ENCODE peak calls at places on chromosomes 16 and 17, in six cellular contexts. One of them, this sample, is unnamed.

GRCh38 chr16:68275611-68276191 is 11.4 kb downstream of the SLC7A6 start:
- DNase-seq in neural progenitor cell: no peak
- DNase-seq in MCF 10A: peak
- DNase-seq in osteoblast: no peak
- DNase-seq in CD4-positive, alpha-beta T cell: peak
- DNase-seq in nephron progenitor cell: no peak
- DNase-seq in this sample: no peak

GRCh38 chr17:81253358-81254131 is 14.4 kb downstream of the NDUFAF8 start:
- DNase-seq in neural progenitor cell: peak
- DNase-seq in MCF 10A: peak
- DNase-seq in osteoblast: peak
- DNase-seq in CD4-positive, alpha-beta T cell: peak
- DNase-seq in nephron progenitor cell: peak
- DNase-seq in this sample: no peak

GRCh38 chr17:56431736-56432135 is 161.8 kb upstream of the NOG start:
- DNase-seq in neural progenitor cell: peak
- DNase-seq in MCF 10A: no peak
- DNase-seq in osteoblast: no peak
- DNase-seq in CD4-positive, alpha-beta T cell: no peak
- DNase-seq in nephron progenitor cell: no peak
- DNase-seq in this sample: no peak

GRCh38 chr17:42034059-42034458 is 14.2 kb downstream of the NKIRAS2 start:
- DNase-seq in neural progenitor cell: no peak
- DNase-seq in MCF 10A: no peak
- DNase-seq in osteoblast: no peak
- DNase-seq in CD4-positive, alpha-beta T cell: no peak
- DNase-seq in nephron progenitor cell: no peak
- DNase-seq in this sample: no peak

GRCh38 chr17:70168044-70168978 is 1.0 kb upstream of the KCNJ2 start:
- DNase-seq in neural progenitor cell: peak
- DNase-seq in MCF 10A: peak
- DNase-seq in osteoblast: peak
- DNase-seq in CD4-positive, alpha-beta T cell: no peak
- DNase-seq in nephron progenitor cell: peak
- DNase-seq in this sample: no peak

GRCh38 chr16:66223176-66223780 is 143.2 kb upstream of the CDH5 start:
- DNase-seq in neural progenitor cell: no peak
- DNase-seq in MCF 10A: peak
- DNase-seq in osteoblast: peak
- DNase-seq in CD4-positive, alpha-beta T cell: no peak
- DNase-seq in nephron progenitor cell: no peak
- DNase-seq in this sample: no peak

GRCh38 chr17:65332375-65332774 is 195.2 kb downstream of the RGS9 start:
- DNase-seq in neural progenitor cell: no peak
- DNase-seq in MCF 10A: peak
- DNase-seq in osteoblast: peak
- DNase-seq in CD4-positive, alpha-beta T cell: no peak
- DNase-seq in nephron progenitor cell: no peak
- DNase-seq in this sample: no peak

GRCh38 chr16:31265329-31266245 is 5.8 kb downstream of the ITGAM start:
- DNase-seq in neural progenitor cell: no peak
- DNase-seq in MCF 10A: peak
- DNase-seq in osteoblast: peak
- DNase-seq in CD4-positive, alpha-beta T cell: peak
- DNase-seq in nephron progenitor cell: no peak
- DNase-seq in this sample: no peak

GRCh38 chr17:76479515-76480048 is 12.2 kb downstream of the AANAT start:
- DNase-seq in neural progenitor cell: no peak
- DNase-seq in MCF 10A: no peak
- DNase-seq in osteoblast: no peak
- DNase-seq in CD4-positive, alpha-beta T cell: no peak
- DNase-seq in nephron progenitor cell: no peak
- DNase-seq in this sample: no peak

GRCh38 chr17:66957951-66958579 is 6.4 kb upstream of the CACNG4 start:
- DNase-seq in neural progenitor cell: peak
- DNase-seq in MCF 10A: no peak
- DNase-seq in osteoblast: peak
- DNase-seq in CD4-positive, alpha-beta T cell: no peak
- DNase-seq in nephron progenitor cell: no peak
- DNase-seq in this sample: no peak

GRCh38 chr17:37553357-37553966 is 55.8 kb downstream of the SYNRG start:
- DNase-seq in neural progenitor cell: no peak
- DNase-seq in MCF 10A: no peak
- DNase-seq in osteoblast: no peak
- DNase-seq in CD4-positive, alpha-beta T cell: no peak
- DNase-seq in nephron progenitor cell: no peak
- DNase-seq in this sample: no peak

GRCh38 chr17:29032798-29033197 is 10.1 kb upstream of the PIPOX start:
- DNase-seq in neural progenitor cell: peak
- DNase-seq in MCF 10A: no peak
- DNase-seq in osteoblast: no peak
- DNase-seq in CD4-positive, alpha-beta T cell: no peak
- DNase-seq in nephron progenitor cell: no peak
- DNase-seq in this sample: no peak

GRCh38 chr16:27221576-27222498 is 18.5 kb downstream of the KDM8 start:
- DNase-seq in neural progenitor cell: no peak
- DNase-seq in MCF 10A: no peak
- DNase-seq in osteoblast: peak
- DNase-seq in CD4-positive, alpha-beta T cell: no peak
- DNase-seq in nephron progenitor cell: no peak
- DNase-seq in this sample: no peak

GRCh38 chr16:56824335-56824734 is 40.7 kb upstream of the SLC12A3 start:
- DNase-seq in neural progenitor cell: peak
- DNase-seq in MCF 10A: no peak
- DNase-seq in osteoblast: no peak
- DNase-seq in CD4-positive, alpha-beta T cell: no peak
- DNase-seq in nephron progenitor cell: no peak
- DNase-seq in this sample: no peak

GRCh38 chr17:46984341-46984740 is 5.3 kb upstream of the RPRML start:
- DNase-seq in neural progenitor cell: no peak
- DNase-seq in MCF 10A: no peak
- DNase-seq in osteoblast: no peak
- DNase-seq in CD4-positive, alpha-beta T cell: no peak
- DNase-seq in nephron progenitor cell: no peak
- DNase-seq in this sample: no peak

GRCh38 chr17:81519284-81520020 is 6.9 kb upstream of the ACTG1 start:
- DNase-seq in neural progenitor cell: peak
- DNase-seq in MCF 10A: peak
- DNase-seq in osteoblast: no peak
- DNase-seq in CD4-positive, alpha-beta T cell: peak
- DNase-seq in nephron progenitor cell: peak
- DNase-seq in this sample: no peak

DNA sequence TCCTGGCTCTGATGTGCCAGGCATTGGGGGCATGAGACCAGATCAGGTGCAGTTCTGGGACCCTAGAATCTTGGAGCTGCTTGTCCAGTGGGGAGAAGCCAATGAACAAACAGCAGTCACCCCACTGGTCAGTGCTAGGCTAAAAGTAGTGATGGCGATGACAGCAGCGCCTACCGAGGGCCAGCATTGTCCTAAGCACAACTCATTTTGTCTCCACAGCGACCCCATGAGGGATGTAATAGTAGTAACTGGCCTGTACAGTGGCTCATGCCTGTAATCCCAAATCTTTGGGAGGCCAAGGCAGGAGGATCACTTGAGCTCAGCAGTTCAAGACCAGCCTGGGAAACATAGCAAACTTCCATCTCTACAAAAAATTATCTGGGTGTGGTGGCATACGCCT is 6.2 kb downstream of the SMCR8 start:
- DNase-seq in neural progenitor cell: peak
- DNase-seq in MCF 10A: no peak
- DNase-seq in osteoblast: peak
- DNase-seq in CD4-positive, alpha-beta T cell: no peak
- DNase-seq in nephron progenitor cell: no peak
- DNase-seq in this sample: no peak
- TF ChIP-seq CTCF in neural progenitor cell: peak
- TF ChIP-seq CTCF in MCF 10A: no peak
- TF ChIP-seq CTCF in osteoblast: peak
- TF ChIP-seq CTCF in CD4-positive, alpha-beta T cell: no peak
- TF ChIP-seq CTCF in nephron progenitor cell: no peak
- TF ChIP-seq CTCF in this sample: no peak

DNA sequence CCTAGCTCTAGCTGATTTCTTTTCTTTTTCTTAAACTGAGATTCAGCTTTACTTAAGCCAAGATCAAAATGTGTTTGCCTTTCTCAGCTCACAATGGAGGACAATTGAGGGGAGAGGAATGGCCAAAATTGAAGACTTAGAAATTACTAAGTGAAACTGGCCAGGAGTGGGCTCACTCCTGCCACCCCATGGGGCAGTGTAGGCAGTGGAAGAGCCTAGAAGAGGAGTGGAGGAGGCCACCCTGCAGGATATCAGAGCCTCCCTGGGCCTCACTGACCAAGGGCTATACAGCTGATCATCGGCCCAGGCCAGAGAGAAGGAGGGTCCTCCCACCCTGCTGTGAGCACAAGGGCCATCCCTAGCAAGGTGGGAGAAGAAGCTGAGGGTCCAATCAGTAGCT is 119.8 kb downstream of the CCT6B start:
- DNase-seq in neural progenitor cell: no peak
- DNase-seq in MCF 10A: no peak
- DNase-seq in osteoblast: no peak
- DNase-seq in CD4-positive, alpha-beta T cell: no peak
- DNase-seq in nephron progenitor cell: no peak
- DNase-seq in this sample: no peak
- TF ChIP-seq CTCF in neural progenitor cell: peak
- TF ChIP-seq CTCF in MCF 10A: no peak
- TF ChIP-seq CTCF in osteoblast: no peak
- TF ChIP-seq CTCF in CD4-positive, alpha-beta T cell: no peak
- TF ChIP-seq CTCF in nephron progenitor cell: no peak
- TF ChIP-seq CTCF in this sample: no peak

GRCh38 chr17:10286324-10286723 is 86.5 kb downstream of the MYH13 start:
- DNase-seq in neural progenitor cell: no peak
- DNase-seq in MCF 10A: no peak
- DNase-seq in osteoblast: no peak
- DNase-seq in CD4-positive, alpha-beta T cell: no peak
- DNase-seq in nephron progenitor cell: no peak
- DNase-seq in this sample: no peak
- TF ChIP-seq CTCF in neural progenitor cell: no peak
- TF ChIP-seq CTCF in MCF 10A: no peak
- TF ChIP-seq CTCF in osteoblast: no peak
- TF ChIP-seq CTCF in CD4-positive, alpha-beta T cell: no peak
- TF ChIP-seq CTCF in nephron progenitor cell: no peak
- TF ChIP-seq CTCF in this sample: no peak

GRCh38 chr16:53870831-53871230 is 166.9 kb downstream of the FTO start:
- DNase-seq in neural progenitor cell: no peak
- DNase-seq in MCF 10A: no peak
- DNase-seq in osteoblast: no peak
- DNase-seq in CD4-positive, alpha-beta T cell: no peak
- DNase-seq in nephron progenitor cell: no peak
- DNase-seq in this sample: no peak
- TF ChIP-seq CTCF in neural progenitor cell: no peak
- TF ChIP-seq CTCF in MCF 10A: no peak
- TF ChIP-seq CTCF in osteoblast: no peak
- TF ChIP-seq CTCF in CD4-positive, alpha-beta T cell: no peak
- TF ChIP-seq CTCF in nephron progenitor cell: no peak
- TF ChIP-seq CTCF in this sample: no peak

DNA sequence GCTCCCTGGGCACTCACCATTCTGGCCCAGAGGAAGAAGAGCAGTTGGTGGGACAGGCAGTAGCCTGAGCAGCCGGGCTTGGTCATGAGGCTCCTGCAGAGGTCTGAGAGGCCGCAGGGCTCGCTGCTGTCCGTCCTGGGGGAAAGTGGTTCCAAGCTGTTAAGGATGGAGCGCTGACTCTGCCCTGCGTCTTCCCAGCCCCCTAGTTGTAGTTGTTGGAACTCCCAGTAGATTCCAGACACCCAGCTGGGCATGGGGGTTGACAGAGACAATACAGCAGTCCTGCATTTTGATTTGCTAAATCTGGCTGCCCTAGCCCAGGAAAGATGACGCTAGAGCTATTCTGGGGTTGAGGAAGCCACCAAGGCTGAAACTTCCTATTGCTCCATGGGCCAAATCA is 7.3 kb downstream of the C16orf89 start:
- DNase-seq in neural progenitor cell: peak
- DNase-seq in MCF 10A: no peak
- DNase-seq in osteoblast: no peak
- DNase-seq in CD4-positive, alpha-beta T cell: no peak
- DNase-seq in nephron progenitor cell: peak
- DNase-seq in this sample: no peak
- TF ChIP-seq CTCF in neural progenitor cell: peak
- TF ChIP-seq CTCF in MCF 10A: no peak
- TF ChIP-seq CTCF in osteoblast: peak
- TF ChIP-seq CTCF in CD4-positive, alpha-beta T cell: no peak
- TF ChIP-seq CTCF in nephron progenitor cell: no peak
- TF ChIP-seq CTCF in this sample: no peak

This sample was measured in D721Med.